ENCODE peak calls at places on chromosomes 16 and 17, in seven cellular contexts. D is aorta, L is iris pigment epithelial cell, O is A172, I is posterior cingulate gyrus, Y is EL, H is NAMALWA. V is an unnamed sample.

GRCh38 chr17:1376061-1376460 is 24.0 kb downstream of the YWHAE start:
- DNase-seq in Y (no peak), D (no peak), H (no peak), O (no peak), I (no peak), L (no peak), V (no peak)

GRCh38 chr17:83186751-83187421 is 107.5 kb downstream of the METRNL start:
- DNase-seq in L (no peak), O (no peak), I (no peak), D (peak), H (no peak), Y (no peak), V (no peak)

GRCh38 chr17:42288985-42289862 is 926 bp downstream of the STAT5A start:
- DNase-seq in I (no peak), H (no peak), O (no peak), D (peak), Y (no peak), L (no peak), V (no peak)

GRCh38 chr16:25729188-25729587 is 37.4 kb downstream of the HS3ST4 start:
- DNase-seq in O (no peak), D (no peak), Y (no peak), H (no peak), I (no peak), L (no peak), V (no peak)

GRCh38 chr17:76469076-76469990 is 1.9 kb downstream of the AANAT start:
- DNase-seq in I (no peak), L (no peak), Y (no peak), H (no peak), O (no peak), D (no peak), V (no peak)

GRCh38 chr16:84845496-84846002 is 25.8 kb downstream of the CRISPLD2 start:
- DNase-seq in Y (no peak), O (no peak), L (no peak), H (no peak), I (no peak), D (no peak), V (no peak)

GRCh38 chr16:28140788-28141618 is 70.8 kb downstream of the XPO6 start:
- DNase-seq in O (no peak), I (no peak), D (no peak), L (no peak), H (peak), Y (no peak), V (no peak)

GRCh38 chr16:86026916-86027315 is 128.0 kb downstream of the IRF8 start:
- DNase-seq in L (no peak), D (no peak), O (no peak), H (no peak), I (no peak), Y (no peak), V (no peak)

GRCh38 chr17:2158011-2158410 is 103.1 kb downstream of the HIC1 start:
- DNase-seq in Y (peak), I (no peak), D (no peak), L (peak), O (no peak), H (no peak), V (no peak)

GRCh38 chr17:13266596-13266995 is 248.8 kb upstream of the ELAC2 start:
- DNase-seq in I (no peak), D (no peak), L (peak), Y (peak), H (no peak), O (peak), V (no peak)

GRCh38 chr17:17347956-17348871 is 45.0 kb downstream of the NT5M start:
- DNase-seq in D (peak), Y (no peak), I (no peak), H (no peak), O (no peak), L (no peak), V (no peak)

GRCh38 chr16:16021988-16022682 is 72.7 kb downstream of the ABCC1 start:
- DNase-seq in D (peak), H (no peak), O (peak), I (peak), Y (peak), L (peak), V (peak)

GRCh38 chr17:18040287-18040858 is 1.2 kb downstream of the GID4 start:
- DNase-seq in H (no peak), Y (peak), L (no peak), D (no peak), I (no peak), O (no peak), V (no peak)

GRCh38 chr16:86952769-86953168 is 364.4 kb downstream of the C16orf95 start:
- DNase-seq in D (peak), I (no peak), H (no peak), L (peak), Y (peak), O (peak), V (no peak)

GRCh38 chr17:81582341-81582740 is 30.2 kb upstream of the FAAP100 start:
- DNase-seq in H (no peak), O (peak), I (no peak), L (peak), D (no peak), Y (peak), V (no peak)

GRCh38 chr17:60090412-60090811 is 11.7 kb upstream of the HEATR6 start:
- DNase-seq in O (no peak), H (no peak), Y (no peak), L (no peak), I (no peak), D (no peak), V (no peak)

GRCh38 chr17:81487487-81488275 is 24.9 kb downstream of the ACTG1 start:
- DNase-seq in O (no peak), I (peak), Y (peak), H (peak), D (peak), L (peak), V (peak)

GRCh38 chr17:81940538-81941483 is 3.7 kb upstream of the PYCR1 start:
- DNase-seq in D (no peak), Y (no peak), O (no peak), L (no peak), H (no peak), I (no peak), V (no peak)

V was measured in nucleus accumbens.